ENCODE peak calls at places on chromosome 10, in four cellular contexts. Y is astrocyte of the spinal cord, A is fibroblast of lung, I is AG04450. V is an unnamed sample.

GRCh38 chr10:83881647-83882046 is 257.7 kb upstream of the GHITM start:
- DNase-seq in Y (no peak), A (peak; percentile 74), I (no peak), V (no peak)

GRCh38 chr10:113897693-113898618 is 43.5 kb downstream of the NHLRC2 start:
- DNase-seq in Y (no peak), A (no peak), I (no peak), V (no peak)

GRCh38 chr10:28375399-28376354 is 72.8 kb upstream of the MPP7 start:
- DNase-seq in Y (peak; percentile 57), A (peak; percentile 85), I (peak; percentile 4), V (peak; percentile 41)

GRCh38 chr10:1661861-1662260 is 75.5 kb downstream of the ADARB2 start:
- DNase-seq in Y (no peak), A (no peak), I (no peak), V (no peak)

GRCh38 chr10:132509506-132510173 is 27.9 kb upstream of the INPP5A start:
- DNase-seq in Y (no peak), A (no peak), I (no peak), V (no peak)

GRCh38 chr10:63766766-63767505 is 245.7 kb downstream of the REEP3 start:
- DNase-seq in Y (peak; percentile 89), A (peak; percentile 81), I (no peak), V (peak; percentile 46)

GRCh38 chr10:82492647-82493046 is 617.7 kb downstream of the NRG3 start:
- DNase-seq in Y (no peak), A (no peak), I (no peak), V (no peak)

GRCh38 chr10:60234531-60234930 is 155.1 kb downstream of the ANK3 start:
- DNase-seq in Y (no peak), A (no peak), I (no peak), V (no peak)

GRCh38 chr10:73424478-73424877 is 8.9 kb downstream of the MSS51 start:
- DNase-seq in Y (no peak), A (no peak), I (no peak), V (no peak)

GRCh38 chr10:72088879-72089585 is 681 bp upstream of the SPOCK2 start:
- DNase-seq in Y (peak; percentile 8), A (no peak), I (no peak), V (no peak)

GRCh38 chr10:99976886-99977391 is 32.8 kb downstream of the DNMBP start:
- DNase-seq in Y (peak; percentile 96), A (peak; percentile 99), I (peak; percentile 78), V (peak; percentile 92)

GRCh38 chr10:3272300-3272699 is 99.7 kb upstream of the PITRM1 start:
- DNase-seq in Y (no peak), A (no peak), I (no peak), V (no peak)

GRCh38 chr10:121654021-121654545 is 55.8 kb upstream of the FGFR2 start:
- DNase-seq in Y (peak; percentile 65), A (no peak), I (no peak), V (no peak)

GRCh38 chr10:71585579-71586092 is 133.9 kb downstream of the C10orf105 start:
- DNase-seq in Y (peak; percentile 67), A (no peak), I (no peak), V (no peak)

GRCh38 chr10:118965096-118965495 is 64.4 kb upstream of the NANOS1 start:
- DNase-seq in Y (no peak), A (no peak), I (no peak), V (no peak)

GRCh38 chr10:71569775-71570588 is 149.6 kb downstream of the C10orf105 start:
- DNase-seq in Y (peak; percentile 24), A (peak; percentile 21), I (no peak), V (no peak)

GRCh38 chr10:117537436-117537903 is 5.1 kb upstream of the EMX2 start:
- DNase-seq in Y (no peak), A (no peak), I (no peak), V (no peak)

GRCh38 chr10:97234403-97234802 is 48.6 kb upstream of the SLIT1 start:
- DNase-seq in Y (peak; percentile 57), A (peak; percentile 33), I (peak; percentile 21), V (no peak)

GRCh38 chr10:10758306-10758705 is 259.4 kb upstream of the CELF2 start:
- DNase-seq in Y (no peak), A (no peak), I (no peak), V (no peak)

GRCh38 chr10:109183366-109183765 is 739.9 kb downstream of the XPNPEP1 start:
- DNase-seq in Y (peak; percentile 31), A (peak; percentile 58), I (no peak), V (no peak)

DNA sequence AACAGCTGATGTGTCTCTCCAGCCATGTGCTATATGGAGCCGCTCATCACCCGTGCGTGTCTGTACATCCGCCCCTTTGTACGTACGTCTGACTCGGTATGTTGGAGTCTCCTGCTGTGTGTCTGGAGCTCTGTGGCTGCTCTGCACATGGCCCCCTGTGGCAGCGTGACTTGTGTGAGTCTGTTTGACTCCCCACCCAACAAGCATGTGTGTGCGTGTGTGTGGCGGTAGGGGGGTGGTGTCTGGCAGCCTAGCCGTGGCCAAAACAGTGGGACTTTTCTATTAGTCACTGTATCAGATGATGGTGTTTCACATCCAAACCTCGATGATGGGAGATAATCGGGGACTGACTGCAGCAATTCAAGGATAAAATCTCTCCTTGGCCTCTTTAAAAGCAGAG is 94.1 kb downstream of the COL13A1 start:
- DNase-seq in Y (peak; percentile 95), A (peak; percentile 78), I (peak; percentile 20), V (peak; percentile 79)
- TF ChIP-seq CTCF in Y (no peak), A (no peak), I (no peak), V (no peak)

DNA sequence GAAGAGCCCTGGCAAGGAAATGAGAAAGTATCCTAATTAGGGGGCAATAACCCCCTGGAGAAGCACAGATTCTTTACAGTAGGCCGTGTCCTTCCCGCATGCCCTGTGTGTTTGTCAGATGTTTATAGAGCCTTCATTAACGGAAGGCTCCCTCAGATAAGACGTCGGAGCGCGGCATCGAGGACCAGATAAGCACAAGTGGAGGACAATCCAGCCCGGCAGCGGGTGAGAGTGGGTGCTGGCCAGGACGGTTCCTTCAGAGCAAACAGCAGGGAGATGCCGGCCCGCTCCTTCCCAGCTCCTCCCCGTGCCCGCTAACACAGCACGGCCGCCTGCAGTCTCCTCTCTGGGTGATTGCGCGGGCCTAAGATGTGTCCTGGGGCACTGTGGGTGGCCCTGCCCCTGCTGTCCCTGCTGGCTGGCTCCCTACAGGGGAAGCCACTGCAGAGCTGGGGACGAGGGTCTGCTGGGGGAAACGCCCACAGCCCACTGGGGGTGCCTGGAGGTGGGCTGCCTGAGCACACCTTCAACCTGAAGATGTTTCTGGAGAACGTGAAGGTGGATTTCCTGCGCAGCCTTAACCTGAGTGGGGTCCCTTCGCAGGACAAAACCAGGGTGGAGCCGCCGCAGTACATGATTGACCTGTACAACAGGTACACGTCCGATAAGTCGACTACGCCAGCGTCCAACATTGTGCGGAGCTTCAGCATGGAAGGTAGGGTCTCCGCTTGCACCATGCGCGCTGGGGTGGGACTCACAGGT is at the start of gene GDF2:
- DNase-seq in Y (no peak), A (no peak), I (no peak), V (no peak)
- H3K4me3 ChIP-seq in Y (no peak within 1 kb of the TSS), A (no peak within 1 kb of the TSS), I (no peak within 1 kb of the TSS), V (no peak within 1 kb of the TSS)

GRCh38 chr10:91385686-91386085 is 24.5 kb upstream of the HECTD2 start:
- DNase-seq in Y (no peak), A (no peak), I (no peak), V (no peak)

GRCh38 chr10:91391915-91392314 is 18.2 kb upstream of the HECTD2 start:
- DNase-seq in Y (no peak), A (no peak), I (no peak), V (no peak)

DNA sequence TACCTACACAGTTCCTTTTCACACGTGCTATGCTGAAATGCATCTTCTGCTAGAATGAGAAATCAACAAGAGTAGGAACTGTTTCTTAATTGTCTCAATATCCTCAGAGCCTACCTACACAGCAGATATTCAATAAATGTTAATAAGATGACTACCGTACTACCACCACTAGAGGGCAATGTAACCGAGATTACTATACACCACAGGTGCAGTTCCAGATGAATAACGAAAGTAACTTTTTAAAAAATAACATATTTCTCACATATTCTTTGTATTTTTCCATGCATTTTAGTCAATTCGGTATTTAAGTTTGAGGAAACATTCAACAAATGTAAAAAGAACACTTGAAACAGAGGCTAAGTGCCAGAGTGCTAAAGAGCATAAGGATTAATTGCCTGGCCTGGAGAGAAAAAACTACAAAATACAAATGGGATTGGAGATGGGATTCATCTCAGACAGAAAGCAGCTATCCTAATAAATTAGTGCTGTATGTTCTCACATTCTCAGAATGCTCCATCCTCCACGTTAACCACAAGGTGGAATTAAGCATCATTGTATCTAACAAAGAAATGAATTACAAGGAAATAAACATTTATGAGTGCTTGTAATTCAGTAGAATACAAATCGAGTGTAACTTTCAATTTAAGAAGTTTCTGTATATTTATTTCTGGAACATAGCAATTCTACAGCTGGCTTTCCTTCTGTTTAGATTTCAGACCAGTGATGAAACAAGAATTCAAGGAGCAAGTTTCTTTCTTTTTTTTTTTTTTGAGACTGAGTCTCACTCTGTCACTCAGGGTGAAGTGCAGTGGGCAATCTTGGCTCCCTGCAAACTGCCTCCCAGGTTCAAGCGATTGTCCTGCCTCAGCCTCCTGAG is 20.3 kb upstream of the HECTD2 start:
- DNase-seq in Y (peak; percentile 66), A (peak; percentile 39), I (no peak), V (no peak)
- TF ChIP-seq CTCF in Y (peak; percentile 55), A (peak; percentile 55), I (peak; percentile 58), V (peak; percentile 30)

DNA sequence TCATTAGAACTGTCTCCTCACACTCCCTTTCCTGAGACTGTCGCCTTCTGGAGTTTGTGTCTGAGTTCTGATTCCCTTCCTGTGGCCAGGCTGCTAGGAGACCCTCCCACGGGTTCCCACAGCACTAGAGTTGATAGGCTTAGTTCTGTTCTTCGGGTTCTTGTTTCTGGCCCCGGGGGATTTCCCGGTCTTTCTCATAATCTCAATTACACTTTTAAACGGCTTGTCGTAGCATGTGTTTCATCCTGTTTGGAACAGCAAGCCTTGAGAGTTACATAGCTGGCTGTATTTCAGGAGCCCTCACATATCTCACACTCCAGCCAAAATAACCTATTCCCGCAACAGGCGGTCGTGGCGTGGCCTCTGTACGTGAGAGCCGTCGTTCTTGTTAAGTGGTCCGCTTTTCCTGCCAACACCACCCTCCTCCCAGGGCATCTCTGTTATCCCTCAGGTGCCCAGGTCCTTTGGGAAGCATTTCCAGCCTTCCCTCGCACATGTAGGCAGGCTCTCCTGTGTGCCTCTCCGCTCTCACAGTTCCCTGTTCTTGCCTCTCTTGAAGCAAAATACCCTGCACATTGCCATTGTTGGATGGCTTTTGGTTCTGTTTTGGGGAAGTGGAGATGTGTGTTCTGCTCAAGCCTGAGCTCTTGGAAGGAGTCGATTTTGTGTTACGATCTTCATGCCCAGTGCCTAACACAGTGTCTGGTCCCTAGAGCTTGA is 46.0 kb downstream of the CDC123 start:
- DNase-seq in Y (no peak), A (peak; percentile 35), I (no peak), V (no peak)
- H3K4me3 ChIP-seq in Y (no peak overlapping the region), A (no peak overlapping the region), I (no peak overlapping the region), V (no peak overlapping the region)

DNA sequence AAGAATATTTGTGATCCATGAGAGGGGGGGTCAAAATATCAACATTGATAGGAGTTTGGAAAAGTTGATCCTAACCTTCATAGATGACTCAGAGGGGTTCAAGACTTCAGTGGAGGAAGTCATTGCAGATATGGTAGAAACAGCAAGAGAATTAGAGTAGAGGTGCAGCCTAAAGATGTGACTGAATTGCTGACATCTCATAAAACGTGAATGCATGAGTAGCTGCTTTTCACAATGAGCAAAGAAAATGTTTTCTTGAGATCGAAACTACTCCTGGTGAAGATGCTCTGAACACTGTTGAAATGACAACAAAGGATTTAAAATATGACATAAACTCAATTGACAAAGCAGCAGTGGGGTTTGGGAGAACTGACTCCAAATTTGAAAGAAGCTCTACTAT is 700.7 kb upstream of the FZD8 start:
- DNase-seq in Y (no peak), A (no peak), I (no peak), V (no peak)
- TF ChIP-seq CTCF in Y (no peak), A (no peak), I (no peak), V (no peak)

V was measured in AG04449.